ENCODE peak calls at places on chromosomes 4 and X, in ten cellular contexts. M, N, O, A, V, Z, U, Y, T and D are unnamed samples.

GRCh38 chrX:150690126-150690525 is 3.1 kb upstream of the MTMR1 start:
- DNase-seq in T (no peak), N (no peak), Z (no peak), V (no peak), O (peak), M (peak), U (no peak), Y (no peak), A (no peak), D (no peak)

GRCh38 chr4:112130903-112131302 is 14.4 kb upstream of the FAM241A start:
- DNase-seq in Z (no peak), V (no peak), T (peak), M (no peak), O (no peak), Y (no peak), A (no peak), N (no peak), U (no peak), D (no peak)

GRCh38 chrX:10952619-10953018 is 158.5 kb upstream of the HCCS start:
- DNase-seq in V (no peak), M (peak), T (peak), A (no peak), U (no peak), Y (no peak), Z (peak), N (no peak), O (no peak), D (peak)

GRCh38 chr4:154877110-154877760 is 96.2 kb downstream of the RBM46 start:
- DNase-seq in T (no peak), V (no peak), U (no peak), N (peak), A (no peak), Y (peak), M (no peak), Z (no peak), O (no peak), D (no peak)

GRCh38 chr4:56995525-56995924 is 16.8 kb downstream of the POLR2B start:
- DNase-seq in A (no peak), O (peak), V (peak), Y (no peak), U (no peak), M (peak), Z (peak), N (no peak), T (no peak), D (no peak)

GRCh38 chr4:55311792-55312490 is 34.1 kb upstream of the SRD5A3 start:
- DNase-seq in O (no peak), A (no peak), Y (peak), V (no peak), U (no peak), M (peak), N (no peak), T (no peak), Z (no peak), D (no peak)

GRCh38 chr4:184769285-184769825 is 35.5 kb upstream of the CENPU start:
- DNase-seq in T (no peak), V (no peak), A (no peak), N (no peak), Y (no peak), M (no peak), Z (no peak), U (no peak), O (no peak), D (no peak)

GRCh38 chr4:85968945-85969830 is 390.7 kb downstream of the MAPK10 start:
- DNase-seq in U (no peak), O (peak), V (no peak), A (no peak), M (peak), Y (peak), N (peak), T (no peak), Z (no peak), D (no peak)

GRCh38 chrX:96703816-96704215 is 19.2 kb downstream of the DIAPH2 start:
- DNase-seq in V (no peak), T (peak), M (no peak), Z (no peak), U (no peak), O (no peak), Y (no peak), A (no peak), N (no peak), D (no peak)

GRCh38 chr4:166277406-166277805 is 404.4 kb downstream of the TLL1 start:
- DNase-seq in T (no peak), Y (no peak), Z (no peak), A (no peak), N (no peak), U (no peak), O (peak), M (no peak), V (no peak), D (no peak)

GRCh38 chrX:45822124-45822523 is 621.4 kb upstream of the DIPK2B start:
- DNase-seq in U (no peak), O (no peak), M (peak), V (no peak), N (no peak), Z (no peak), T (no peak), A (no peak), Y (no peak), D (no peak)

GRCh38 chr4:174222266-174222872 is 61.1 kb downstream of the FBXO8 start:
- DNase-seq in U (no peak), T (no peak), Y (peak), N (no peak), M (peak), Z (no peak), O (peak), A (no peak), V (no peak), D (no peak)

GRCh38 chr4:7365472-7366179 is 69.1 kb downstream of the PSAPL1 start:
- DNase-seq in Y (no peak), Z (peak), N (peak), A (no peak), M (no peak), T (no peak), U (no peak), V (no peak), O (no peak), D (no peak)

GRCh38 chr4:142267101-142267500 is 579.0 kb downstream of the INPP4B start:
- DNase-seq in A (no peak), V (no peak), O (no peak), T (no peak), N (no peak), M (no peak), Z (no peak), Y (no peak), U (no peak), D (no peak)

GRCh38 chr4:142262956-142263355 is 583.1 kb downstream of the INPP4B start:
- DNase-seq in M (no peak), N (no peak), Z (no peak), A (no peak), U (no peak), V (no peak), O (no peak), Y (no peak), T (no peak), D (no peak)

GRCh38 chr4:142265946-142266345 is 580.2 kb downstream of the INPP4B start:
- DNase-seq in Z (no peak), U (no peak), O (no peak), M (no peak), A (no peak), T (no peak), V (no peak), N (no peak), Y (no peak), D (no peak)

GRCh38 chr4:142264961-142265360 is 581.1 kb downstream of the INPP4B start:
- DNase-seq in Y (no peak), T (no peak), V (no peak), M (peak), Z (no peak), O (no peak), N (no peak), U (no peak), A (no peak), D (no peak)

GRCh38 chr4:142265536-142265935 is 580.6 kb downstream of the INPP4B start:
- DNase-seq in A (no peak), O (no peak), Y (no peak), Z (no peak), M (peak), T (no peak), V (no peak), N (no peak), U (no peak), D (no peak)
- H3K4me3 ChIP-seq in A (no peak), O (no peak), Y (no peak), Z (no peak), M (no peak), T (no peak), V (no peak), N (no peak), U (peak), D (no peak)

GRCh38 chr4:41058426-41058825 is 155.9 kb downstream of the APBB2 start:
- DNase-seq in U (no peak), T (no peak), Y (no peak), O (no peak), Z (no peak), N (no peak), M (no peak), V (no peak), A (no peak), D (no peak)

GRCh38 chr4:41064953-41065352 is 149.4 kb downstream of the APBB2 start:
- DNase-seq in N (no peak), T (no peak), U (no peak), Y (no peak), V (no peak), O (no peak), Z (no peak), A (no peak), M (no peak), D (no peak)

GRCh38 chr4:41057456-41057855 is 156.9 kb downstream of the APBB2 start:
- DNase-seq in N (no peak), M (peak), Y (no peak), V (no peak), Z (no peak), A (no peak), O (peak), T (no peak), U (no peak), D (no peak)

GRCh38 chr4:41061482-41062185 is 152.7 kb downstream of the APBB2 start:
- DNase-seq in N (no peak), T (no peak), Z (no peak), V (no peak), U (no peak), M (peak), O (no peak), A (no peak), Y (no peak), D (no peak)

GRCh38 chr4:41060352-41061318 is 153.7 kb downstream of the APBB2 start:
- DNase-seq in Z (no peak), O (no peak), Y (no peak), U (no peak), M (peak), A (no peak), V (no peak), T (no peak), N (no peak), D (no peak)
- TF ChIP-seq CTCF in Z (peak), O (no peak), Y (no peak), U (no peak), M (no peak), A (no peak), V (no peak), T (no peak), N (no peak), D (no peak)

DNA sequence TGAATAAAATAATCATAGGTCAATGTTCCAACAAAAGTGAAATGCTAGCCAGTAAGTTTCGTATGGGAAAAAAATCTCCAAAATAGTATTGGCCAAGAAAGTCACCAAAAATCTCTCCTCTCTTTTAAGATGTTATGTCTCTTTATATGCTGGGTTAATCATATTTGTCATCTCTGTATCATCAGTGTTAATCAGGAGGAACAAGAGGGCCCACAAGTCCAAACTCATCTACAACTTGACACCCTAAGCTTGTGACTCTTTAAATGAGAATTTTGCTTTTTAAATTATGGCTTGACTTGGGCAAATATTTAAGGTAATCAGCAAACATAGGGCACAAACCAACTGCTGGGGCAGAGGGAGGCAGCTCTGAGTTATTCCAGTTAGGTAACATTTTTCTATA is 75.5 kb downstream of the AMMECR1 start:
- DNase-seq in M (no peak), T (no peak), N (no peak), A (no peak), U (no peak), V (no peak), O (no peak), Y (no peak), Z (no peak), D (no peak)
- H3K4me3 ChIP-seq in M (no peak), T (no peak), N (no peak), A (no peak), U (no peak), V (no peak), O (no peak), Y (no peak), Z (no peak), D (no peak)

DNA sequence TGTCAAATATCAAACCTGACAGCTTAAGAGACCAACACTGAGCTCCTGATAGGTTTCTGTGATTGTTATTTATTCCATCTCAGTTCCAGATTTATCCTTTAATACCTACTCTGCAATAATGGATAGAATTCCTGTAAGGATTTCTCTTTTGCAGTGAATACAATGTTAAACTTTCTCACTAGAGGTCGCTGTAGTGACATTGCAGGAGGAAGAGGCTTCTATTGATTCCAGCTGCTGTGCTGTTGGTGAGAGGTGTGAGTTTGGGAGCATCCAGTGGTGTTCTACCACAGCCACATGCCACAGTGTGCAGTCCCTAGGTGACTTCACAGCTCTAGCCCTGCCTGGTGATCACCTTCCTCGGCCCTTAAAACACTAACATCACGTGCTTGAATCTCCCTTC is 34.6 kb upstream of the DCAF8L2 start:
- DNase-seq in Y (peak), N (no peak), M (peak), V (no peak), U (no peak), O (no peak), T (no peak), A (no peak), Z (no peak), D (no peak)
- TF ChIP-seq CTCF in Y (no peak), N (no peak), M (peak), V (peak), U (no peak), O (peak), T (peak), A (peak), Z (peak), D (peak)

GRCh38 chrX:39144323-39144722 is 343.1 kb downstream of the MID1IP1 start:
- DNase-seq in N (no peak), T (no peak), V (no peak), A (no peak), O (no peak), U (no peak), M (no peak), Z (no peak), Y (no peak), D (no peak)
- H3K4me3 ChIP-seq in N (no peak), T (no peak), V (no peak), A (no peak), O (no peak), U (no peak), M (no peak), Z (no peak), Y (no peak), D (no peak)

GRCh38 chr4:69831646-69832325 is 28.2 kb downstream of the SULT1E1 start:
- DNase-seq in U (no peak), A (no peak), Z (peak), N (no peak), M (no peak), O (no peak), Y (no peak), V (no peak), T (no peak), D (no peak)

GRCh38 chr4:69832326-69833030 is 27.5 kb downstream of the SULT1E1 start:
- DNase-seq in Y (no peak), A (no peak), M (no peak), V (no peak), O (no peak), U (no peak), T (peak), N (no peak), Z (no peak), D (peak)

GRCh38 chr4:69831270-69831627 is 28.7 kb downstream of the SULT1E1 start:
- DNase-seq in T (no peak), O (no peak), A (no peak), Z (no peak), N (no peak), Y (no peak), M (no peak), U (no peak), V (no peak), D (no peak)

GRCh38 chr4:69829678-69830077 is 30.3 kb downstream of the SULT1E1 start:
- DNase-seq in Z (no peak), M (no peak), V (no peak), N (no peak), A (no peak), O (no peak), U (no peak), Y (no peak), T (no peak), D (no peak)

GRCh38 chr4:69830529-69831269 is 29.2 kb downstream of the SULT1E1 start:
- DNase-seq in N (no peak), T (peak), V (no peak), O (no peak), Y (no peak), A (no peak), Z (no peak), M (no peak), U (no peak), D (peak)
- TF ChIP-seq CTCF in N (no peak), T (peak), V (no peak), O (no peak), Y (no peak), A (no peak), Z (no peak), M (no peak), U (no peak), D (peak)

GRCh38 chrX:46967547-46967946 is 55.3 kb downstream of the JADE3 start:
- DNase-seq in M (no peak), U (no peak), N (peak), A (no peak), V (no peak), T (no peak), Z (no peak), Y (no peak), O (no peak), D (no peak)
- H3K4me3 ChIP-seq in M (no peak), U (no peak), N (no peak), A (no peak), V (no peak), T (no peak), Z (no peak), Y (no peak), O (no peak), D (peak)

GRCh38 chr4:22336822-22337221 is 179.0 kb downstream of the ADGRA3 start:
- DNase-seq in N (no peak), O (no peak), T (no peak), A (no peak), Z (no peak), V (no peak), M (no peak), U (no peak), Y (no peak), D (no peak)
- TF ChIP-seq CTCF in N (no peak), O (no peak), T (peak), A (no peak), Z (no peak), V (no peak), M (no peak), U (no peak), Y (no peak), D (no peak)

GRCh38 chrX:33132569-33132968 is 78.8 kb downstream of the DMD start:
- DNase-seq in U (no peak), T (no peak), A (no peak), N (no peak), O (no peak), Z (no peak), M (no peak), V (no peak), Y (no peak), D (no peak)
- H3K4me3 ChIP-seq in U (no peak), T (no peak), A (no peak), N (no peak), O (no peak), Z (no peak), M (no peak), V (no peak), Y (no peak), D (no peak)

DNA sequence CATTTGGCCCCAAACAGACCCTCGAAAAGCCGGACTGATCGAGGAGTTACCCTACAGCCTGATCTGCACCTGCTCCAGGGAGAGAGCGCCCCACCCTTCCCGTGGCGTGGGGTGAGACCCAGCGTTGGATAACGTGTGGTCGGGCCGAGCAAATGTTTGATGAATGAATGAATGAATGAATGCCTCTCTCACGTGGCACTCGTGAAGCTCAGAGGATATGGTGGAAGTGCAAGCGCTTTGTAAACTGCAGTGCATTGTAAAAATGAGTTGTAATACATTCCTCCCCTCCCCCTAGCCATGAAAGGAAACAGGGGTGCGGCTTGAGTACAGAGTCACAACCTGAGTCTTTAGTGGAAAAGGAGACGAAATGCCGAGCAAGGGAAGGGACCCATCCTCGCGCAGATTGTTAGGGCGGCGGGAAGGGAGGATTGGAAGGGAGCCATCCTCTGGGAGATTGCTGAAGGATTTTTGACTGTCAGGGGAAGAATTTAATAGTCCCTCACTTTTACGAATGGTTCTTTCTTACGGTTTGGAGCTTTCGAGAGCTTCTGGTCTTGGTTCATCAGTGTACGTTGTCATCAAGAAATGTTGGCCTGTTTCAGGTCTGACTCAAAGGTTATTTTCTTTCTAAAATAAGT is 772 bp upstream of the FBXW7 start:
- DNase-seq in U (no peak), N (no peak), V (no peak), M (peak), O (no peak), A (no peak), T (no peak), Z (no peak), Y (no peak), D (peak)
- TF ChIP-seq CTCF in U (no peak), N (no peak), V (no peak), M (no peak), O (no peak), A (no peak), T (no peak), Z (no peak), Y (no peak), D (no peak)